ENCODE peak calls at places on chromosomes 16 and 17, in ten cellular contexts. One of them, this sample, is unnamed.

GRCh38 chr16:21260870-21261791 is 17.0 kb downstream of the CRYM start:
- DNase-seq in astrocyte: peak; percentile 65
- DNase-seq in DND-41: no peak
- DNase-seq in keratinocyte: peak; percentile 52
- DNase-seq in neural progenitor cell: no peak
- DNase-seq in OCI-LY7: no peak
- DNase-seq in MM.1S: no peak
- DNase-seq in HCT116: peak; percentile 51
- DNase-seq in IMR-90: peak; percentile 94
- DNase-seq in A549: peak; percentile 94
- DNase-seq in this sample: peak; percentile 85

GRCh38 chr17:5587431-5588032 is 3.2 kb upstream of the NLRP1 start:
- DNase-seq in OCI-LY7: peak; percentile 83
- DNase-seq in keratinocyte: no peak
- DNase-seq in HCT116: peak; percentile 68
- DNase-seq in MM.1S: peak; percentile 83
- DNase-seq in neural progenitor cell: peak; percentile 85
- DNase-seq in DND-41: peak; percentile 60
- DNase-seq in astrocyte: peak; percentile 33
- DNase-seq in A549: peak; percentile 79
- DNase-seq in IMR-90: peak; percentile 76
- DNase-seq in this sample: peak; percentile 43

GRCh38 chr16:87926246-87927194 is 9.8 kb downstream of the CA5A start:
- DNase-seq in OCI-LY7: no peak
- DNase-seq in HCT116: no peak
- DNase-seq in astrocyte: no peak
- DNase-seq in IMR-90: no peak
- DNase-seq in A549: no peak
- DNase-seq in DND-41: no peak
- DNase-seq in neural progenitor cell: no peak
- DNase-seq in MM.1S: no peak
- DNase-seq in keratinocyte: no peak
- DNase-seq in this sample: no peak

GRCh38 chr17:58587713-58588117 is 73.3 kb upstream of the MTMR4 start:
- DNase-seq in astrocyte: no peak
- DNase-seq in OCI-LY7: peak; percentile 73
- DNase-seq in DND-41: peak; percentile 61
- DNase-seq in MM.1S: peak; percentile 67
- DNase-seq in IMR-90: peak; percentile 27
- DNase-seq in neural progenitor cell: peak; percentile 74
- DNase-seq in HCT116: peak; percentile 64
- DNase-seq in keratinocyte: no peak
- DNase-seq in A549: peak; percentile 81
- DNase-seq in this sample: peak; percentile 81

GRCh38 chr17:69523252-69523861 is 108.9 kb downstream of the MAP2K6 start:
- DNase-seq in neural progenitor cell: peak; percentile 58
- DNase-seq in MM.1S: peak; percentile 72
- DNase-seq in IMR-90: peak; percentile 64
- DNase-seq in HCT116: peak; percentile 28
- DNase-seq in keratinocyte: no peak
- DNase-seq in OCI-LY7: peak; percentile 71
- DNase-seq in DND-41: no peak
- DNase-seq in astrocyte: peak; percentile 31
- DNase-seq in A549: peak; percentile 28
- DNase-seq in this sample: no peak

GRCh38 chr16:1290860-1291575 is 18.4 kb upstream of the UBE2I start:
- DNase-seq in keratinocyte: no peak
- DNase-seq in neural progenitor cell: no peak
- DNase-seq in HCT116: no peak
- DNase-seq in MM.1S: peak; percentile 57
- DNase-seq in DND-41: no peak
- DNase-seq in IMR-90: no peak
- DNase-seq in astrocyte: no peak
- DNase-seq in OCI-LY7: no peak
- DNase-seq in A549: no peak
- DNase-seq in this sample: peak; percentile 58

GRCh38 chr16:57113664-57114063 is 21.3 kb downstream of the CPNE2 start:
- DNase-seq in DND-41: no peak
- DNase-seq in A549: no peak
- DNase-seq in MM.1S: no peak
- DNase-seq in astrocyte: no peak
- DNase-seq in keratinocyte: no peak
- DNase-seq in IMR-90: no peak
- DNase-seq in OCI-LY7: no peak
- DNase-seq in neural progenitor cell: no peak
- DNase-seq in HCT116: no peak
- DNase-seq in this sample: peak; percentile 44

GRCh38 chr17:47295037-47295873 is 28.5 kb upstream of the EFCAB13 start:
- DNase-seq in MM.1S: no peak
- DNase-seq in HCT116: no peak
- DNase-seq in neural progenitor cell: peak; percentile 62
- DNase-seq in astrocyte: no peak
- DNase-seq in OCI-LY7: no peak
- DNase-seq in keratinocyte: no peak
- DNase-seq in IMR-90: no peak
- DNase-seq in A549: no peak
- DNase-seq in DND-41: no peak
- DNase-seq in this sample: no peak

GRCh38 chr17:79658811-79659207 is 48.0 kb upstream of the RBFOX3 start:
- DNase-seq in OCI-LY7: peak; percentile 12
- DNase-seq in keratinocyte: no peak
- DNase-seq in neural progenitor cell: peak; percentile 77
- DNase-seq in MM.1S: no peak
- DNase-seq in HCT116: peak; percentile 43
- DNase-seq in astrocyte: peak; percentile 1
- DNase-seq in DND-41: no peak
- DNase-seq in IMR-90: peak; percentile 21
- DNase-seq in A549: peak; percentile 70
- DNase-seq in this sample: peak; percentile 25

GRCh38 chr17:72421128-72422092 is 300.6 kb downstream of the SOX9 start:
- DNase-seq in neural progenitor cell: no peak
- DNase-seq in MM.1S: peak; percentile 81
- DNase-seq in DND-41: peak; percentile 32
- DNase-seq in OCI-LY7: peak; percentile 4
- DNase-seq in keratinocyte: peak; percentile 89
- DNase-seq in IMR-90: peak; percentile 98
- DNase-seq in astrocyte: peak; percentile 99
- DNase-seq in A549: peak; percentile 99
- DNase-seq in HCT116: peak; percentile 99
- DNase-seq in this sample: peak; percentile 93

GRCh38 chr17:40727447-40728231 is 24.1 kb upstream of the KRT24 start:
- DNase-seq in MM.1S: no peak
- DNase-seq in keratinocyte: no peak
- DNase-seq in IMR-90: peak; percentile 4
- DNase-seq in DND-41: no peak
- DNase-seq in A549: no peak
- DNase-seq in neural progenitor cell: no peak
- DNase-seq in OCI-LY7: peak; percentile 47
- DNase-seq in HCT116: no peak
- DNase-seq in astrocyte: peak; percentile 75
- DNase-seq in this sample: no peak

GRCh38 chr16:70750893-70751467 is 50.0 kb downstream of the VAC14 start:
- DNase-seq in keratinocyte: no peak
- DNase-seq in DND-41: no peak
- DNase-seq in OCI-LY7: no peak
- DNase-seq in MM.1S: no peak
- DNase-seq in HCT116: no peak
- DNase-seq in neural progenitor cell: no peak
- DNase-seq in astrocyte: peak; percentile 97
- DNase-seq in IMR-90: peak; percentile 99
- DNase-seq in A549: no peak
- DNase-seq in this sample: peak; percentile 98

GRCh38 chr16:89194340-89195311 is 5.7 kb downstream of the SLC22A31 start:
- DNase-seq in IMR-90: no peak
- DNase-seq in A549: no peak
- DNase-seq in DND-41: no peak
- DNase-seq in astrocyte: no peak
- DNase-seq in OCI-LY7: no peak
- DNase-seq in keratinocyte: no peak
- DNase-seq in MM.1S: no peak
- DNase-seq in HCT116: no peak
- DNase-seq in neural progenitor cell: no peak
- DNase-seq in this sample: peak; percentile 87

GRCh38 chr17:1095093-1095852 is 84.5 kb downstream of the ABR start:
- DNase-seq in OCI-LY7: no peak
- DNase-seq in MM.1S: no peak
- DNase-seq in DND-41: no peak
- DNase-seq in HCT116: no peak
- DNase-seq in A549: no peak
- DNase-seq in keratinocyte: no peak
- DNase-seq in IMR-90: no peak
- DNase-seq in neural progenitor cell: no peak
- DNase-seq in astrocyte: no peak
- DNase-seq in this sample: no peak

GRCh38 chr16:50534091-50534490 is 14.1 kb upstream of the NKD1 start:
- DNase-seq in A549: no peak
- DNase-seq in IMR-90: no peak
- DNase-seq in OCI-LY7: no peak
- DNase-seq in MM.1S: no peak
- DNase-seq in neural progenitor cell: no peak
- DNase-seq in DND-41: no peak
- DNase-seq in HCT116: no peak
- DNase-seq in astrocyte: no peak
- DNase-seq in keratinocyte: no peak
- DNase-seq in this sample: no peak

GRCh38 chr17:73772107-73772705 is 128.0 kb upstream of the SDK2 start:
- DNase-seq in astrocyte: no peak
- DNase-seq in HCT116: no peak
- DNase-seq in MM.1S: no peak
- DNase-seq in keratinocyte: no peak
- DNase-seq in IMR-90: no peak
- DNase-seq in DND-41: no peak
- DNase-seq in OCI-LY7: no peak
- DNase-seq in A549: no peak
- DNase-seq in neural progenitor cell: no peak
- DNase-seq in this sample: no peak
- H3K4me2 ChIP-seq in astrocyte: no peak overlapping the region
- H3K4me2 ChIP-seq in HCT116: no peak overlapping the region
- H3K4me2 ChIP-seq in MM.1S: no peak overlapping the region
- H3K4me2 ChIP-seq in keratinocyte: no peak overlapping the region
- H3K4me2 ChIP-seq in IMR-90: no peak overlapping the region
- H3K4me2 ChIP-seq in DND-41: no peak overlapping the region
- H3K4me2 ChIP-seq in OCI-LY7: no peak overlapping the region
- H3K4me2 ChIP-seq in A549: no peak overlapping the region
- H3K4me2 ChIP-seq in neural progenitor cell: no peak overlapping the region
- H3K4me2 ChIP-seq in this sample: no peak overlapping the region

GRCh38 chr17:50568659-50569058 is 8.1 kb downstream of the CACNA1G start:
- DNase-seq in IMR-90: no peak
- DNase-seq in HCT116: no peak
- DNase-seq in MM.1S: no peak
- DNase-seq in keratinocyte: no peak
- DNase-seq in neural progenitor cell: no peak
- DNase-seq in DND-41: no peak
- DNase-seq in astrocyte: no peak
- DNase-seq in OCI-LY7: no peak
- DNase-seq in A549: no peak
- DNase-seq in this sample: no peak

GRCh38 chr17:50570516-50570915 is 10.0 kb downstream of the CACNA1G start:
- DNase-seq in keratinocyte: no peak
- DNase-seq in HCT116: no peak
- DNase-seq in DND-41: no peak
- DNase-seq in astrocyte: no peak
- DNase-seq in neural progenitor cell: no peak
- DNase-seq in IMR-90: no peak
- DNase-seq in OCI-LY7: no peak
- DNase-seq in A549: no peak
- DNase-seq in MM.1S: no peak
- DNase-seq in this sample: no peak

GRCh38 chr17:50571681-50572080 is 11.2 kb downstream of the CACNA1G start:
- DNase-seq in MM.1S: no peak
- DNase-seq in astrocyte: no peak
- DNase-seq in OCI-LY7: no peak
- DNase-seq in keratinocyte: no peak
- DNase-seq in DND-41: no peak
- DNase-seq in IMR-90: no peak
- DNase-seq in HCT116: no peak
- DNase-seq in A549: no peak
- DNase-seq in neural progenitor cell: no peak
- DNase-seq in this sample: no peak

GRCh38 chr17:50572541-50572940 is 12.0 kb downstream of the CACNA1G start:
- DNase-seq in keratinocyte: no peak
- DNase-seq in OCI-LY7: no peak
- DNase-seq in A549: no peak
- DNase-seq in IMR-90: no peak
- DNase-seq in DND-41: no peak
- DNase-seq in neural progenitor cell: no peak
- DNase-seq in astrocyte: no peak
- DNase-seq in MM.1S: no peak
- DNase-seq in HCT116: no peak
- DNase-seq in this sample: no peak

GRCh38 chr17:50569592-50569991 is 9.1 kb downstream of the CACNA1G start:
- DNase-seq in neural progenitor cell: no peak
- DNase-seq in DND-41: no peak
- DNase-seq in MM.1S: no peak
- DNase-seq in HCT116: no peak
- DNase-seq in OCI-LY7: no peak
- DNase-seq in keratinocyte: no peak
- DNase-seq in astrocyte: no peak
- DNase-seq in IMR-90: no peak
- DNase-seq in A549: no peak
- DNase-seq in this sample: no peak
- TF ChIP-seq CTCF in neural progenitor cell: no peak
- TF ChIP-seq CTCF in DND-41: no peak
- TF ChIP-seq CTCF in MM.1S: no peak
- TF ChIP-seq CTCF in HCT116: no peak
- TF ChIP-seq CTCF in OCI-LY7: no peak
- TF ChIP-seq CTCF in keratinocyte: no peak
- TF ChIP-seq CTCF in astrocyte: no peak
- TF ChIP-seq CTCF in IMR-90: no peak
- TF ChIP-seq CTCF in A549: no peak
- TF ChIP-seq CTCF in this sample: no peak

DNA sequence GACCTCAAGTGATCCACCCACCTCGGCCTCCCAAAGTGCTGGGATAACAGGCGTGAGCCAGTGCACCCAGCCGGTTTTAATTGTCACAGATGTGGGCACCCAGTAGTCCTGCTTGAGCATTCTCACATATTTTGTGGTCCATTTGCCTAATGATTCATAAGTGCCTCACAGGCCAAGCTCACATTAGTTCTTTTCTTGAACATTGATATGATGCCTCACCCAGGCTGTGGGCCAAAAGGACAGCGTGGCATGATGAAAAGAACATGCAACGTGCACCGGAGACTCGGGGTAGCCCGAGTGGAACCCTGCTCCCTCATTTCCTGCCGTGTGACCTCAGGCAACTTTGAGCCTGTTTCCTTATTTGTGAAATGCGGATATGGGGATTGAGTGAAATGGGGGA is 181.9 kb downstream of the SNX29 start:
- DNase-seq in DND-41: no peak
- DNase-seq in neural progenitor cell: no peak
- DNase-seq in astrocyte: peak; percentile 95
- DNase-seq in IMR-90: peak; percentile 88
- DNase-seq in MM.1S: no peak
- DNase-seq in HCT116: no peak
- DNase-seq in keratinocyte: peak; percentile 69
- DNase-seq in OCI-LY7: no peak
- DNase-seq in A549: no peak
- DNase-seq in this sample: peak; percentile 92
- H3K4me2 ChIP-seq in DND-41: no peak overlapping the region
- H3K4me2 ChIP-seq in neural progenitor cell: no peak overlapping the region
- H3K4me2 ChIP-seq in astrocyte: peak overlapping the region; percentile 4
- H3K4me2 ChIP-seq in IMR-90: no peak overlapping the region
- H3K4me2 ChIP-seq in MM.1S: no peak overlapping the region
- H3K4me2 ChIP-seq in HCT116: no peak overlapping the region
- H3K4me2 ChIP-seq in keratinocyte: peak overlapping the region; percentile 14
- H3K4me2 ChIP-seq in OCI-LY7: no peak overlapping the region
- H3K4me2 ChIP-seq in A549: no peak overlapping the region
- H3K4me2 ChIP-seq in this sample: peak overlapping the region; percentile 25

GRCh38 chr17:81019563-81020442 is 15.1 kb upstream of the BAIAP2 start:
- DNase-seq in A549: no peak
- DNase-seq in OCI-LY7: no peak
- DNase-seq in keratinocyte: no peak
- DNase-seq in DND-41: no peak
- DNase-seq in IMR-90: no peak
- DNase-seq in HCT116: no peak
- DNase-seq in astrocyte: no peak
- DNase-seq in neural progenitor cell: no peak
- DNase-seq in MM.1S: no peak
- DNase-seq in this sample: peak; percentile 43
- TF ChIP-seq CTCF in A549: no peak
- TF ChIP-seq CTCF in OCI-LY7: no peak
- TF ChIP-seq CTCF in keratinocyte: no peak
- TF ChIP-seq CTCF in DND-41: no peak
- TF ChIP-seq CTCF in IMR-90: no peak
- TF ChIP-seq CTCF in HCT116: no peak
- TF ChIP-seq CTCF in astrocyte: no peak
- TF ChIP-seq CTCF in neural progenitor cell: no peak
- TF ChIP-seq CTCF in MM.1S: no peak
- TF ChIP-seq CTCF in this sample: no peak